ENCODE peak calls at places on chromosomes 5 and 9, in four cellular contexts. K, G, O and J are unnamed samples.

GRCh38 chr5:170475269-170476000 is 28.4 kb upstream of the KCNIP1 start:
- DNase-seq in K (no peak), G (no peak), O (no peak), J (no peak)

GRCh38 chr9:127931092-127931881 is 710 bp upstream of the PIP5KL1 start:
- DNase-seq in K (no peak), G (peak), O (peak), J (peak)

GRCh38 chr5:107557051-107557658 is 113.6 kb downstream of the EFNA5 start:
- DNase-seq in K (peak), G (no peak), O (no peak), J (peak)

GRCh38 chr9:95808001-95808400 is 67.5 kb upstream of the ERCC6L2 start:
- DNase-seq in K (no peak), G (no peak), O (no peak), J (no peak)

GRCh38 chr9:8558176-8558575 is 758.6 kb upstream of the DMAC1 start:
- DNase-seq in K (no peak), G (no peak), O (no peak), J (peak)

GRCh38 chr5:100647461-100648230 is 112.5 kb downstream of the FAM174A start:
- DNase-seq in K (no peak), G (peak), O (no peak), J (peak)

GRCh38 chr5:141328231-141328630 is 2.1 kb upstream of the PCDHGA1 start:
- DNase-seq in K (no peak), G (no peak), O (no peak), J (no peak)

GRCh38 chr5:89580976-89581375 is 698.0 kb upstream of the MEF2C start:
- DNase-seq in K (no peak), G (no peak), O (no peak), J (no peak)

GRCh38 chr9:130936285-130937117 is 2.5 kb downstream of the FIBCD1 start:
- DNase-seq in K (peak), G (peak), O (peak), J (peak)

GRCh38 chr5:171893290-171893890 is 107.8 kb downstream of the SMIM23 start:
- DNase-seq in K (no peak), G (no peak), O (no peak), J (no peak)

GRCh38 chr5:6747103-6747502 is 33.9 kb downstream of the TENT4A start:
- DNase-seq in K (no peak), G (no peak), O (no peak), J (no peak)

GRCh38 chr5:25858019-25858418 is 1180.4 kb downstream of the CDH9 start:
- DNase-seq in K (peak), G (no peak), O (no peak), J (peak)

GRCh38 chr5:157384971-157385709 is 74.9 kb upstream of the NIPAL4 start:
- DNase-seq in K (no peak), G (no peak), O (no peak), J (peak)

GRCh38 chr5:133727636-133728035 is 115.3 kb upstream of the FSTL4 start:
- DNase-seq in K (no peak), G (no peak), O (no peak), J (no peak)

GRCh38 chr5:129906177-129906887 is 2.1 kb downstream of the CHSY3 start:
- DNase-seq in K (peak), G (no peak), O (peak), J (no peak)

GRCh38 chr5:32027717-32028321 is 146.3 kb downstream of the GOLPH3 start:
- DNase-seq in K (no peak), G (no peak), O (peak), J (peak)

GRCh38 chr5:132473608-132474007 is 17.0 kb downstream of the IRF1 start:
- DNase-seq in K (no peak), G (no peak), O (no peak), J (no peak)

GRCh38 chr9:87198716-87199115 is 251.4 kb upstream of the GAS1 start:
- DNase-seq in K (no peak), G (no peak), O (no peak), J (no peak)

GRCh38 chr9:93255994-93256877 is 72.3 kb downstream of the WNK2 start:
- DNase-seq in K (no peak), G (no peak), O (no peak), J (no peak)

GRCh38 chr9:99478469-99479027 is 256.5 kb downstream of the SEC61B start:
- DNase-seq in K (no peak), G (no peak), O (no peak), J (no peak)

GRCh38 chr9:126558051-126558665 is 55.6 kb upstream of the LMX1B start:
- DNase-seq in K (peak), G (peak), O (peak), J (peak)

GRCh38 chr9:114216081-114216480 is 60.7 kb downstream of the COL27A1 start:
- DNase-seq in K (no peak), G (no peak), O (no peak), J (no peak)

GRCh38 chr5:99646011-99646647 is 717.3 kb upstream of the CHD1 start:
- DNase-seq in K (no peak), G (no peak), O (no peak), J (no peak)

GRCh38 chr5:19002111-19002510 is 985.9 kb downstream of the CDH18 start:
- DNase-seq in K (no peak), G (no peak), O (no peak), J (no peak)

GRCh38 chr5:17154211-17154996 is 63.0 kb upstream of the BASP1 start:
- DNase-seq in K (no peak), G (no peak), O (no peak), J (peak)

GRCh38 chr9:88390371-88390990 is 2.2 kb downstream of the SPIN1 start:
- DNase-seq in K (no peak), G (no peak), O (no peak), J (no peak)

GRCh38 chr5:33277061-33277460 is 163.7 kb upstream of the TARS1 start:
- DNase-seq in K (no peak), G (no peak), O (no peak), J (no peak)
- TF ChIP-seq HMGXB4 in K (no peak), G (no peak), O (no peak), J (no peak)

GRCh38 chr9:90002299-90003045 is 397.7 kb downstream of the GADD45G start:
- DNase-seq in K (no peak), G (no peak), O (no peak), J (no peak)

GRCh38 chr9:90000925-90001324 is 396.1 kb downstream of the GADD45G start:
- DNase-seq in K (no peak), G (no peak), O (no peak), J (no peak)

GRCh38 chr9:90001756-90002155 is 396.9 kb downstream of the GADD45G start:
- DNase-seq in K (no peak), G (no peak), O (no peak), J (no peak)

GRCh38 chr9:89999176-89999533 is 394.3 kb downstream of the GADD45G start:
- DNase-seq in K (no peak), G (no peak), O (no peak), J (no peak)

DNA sequence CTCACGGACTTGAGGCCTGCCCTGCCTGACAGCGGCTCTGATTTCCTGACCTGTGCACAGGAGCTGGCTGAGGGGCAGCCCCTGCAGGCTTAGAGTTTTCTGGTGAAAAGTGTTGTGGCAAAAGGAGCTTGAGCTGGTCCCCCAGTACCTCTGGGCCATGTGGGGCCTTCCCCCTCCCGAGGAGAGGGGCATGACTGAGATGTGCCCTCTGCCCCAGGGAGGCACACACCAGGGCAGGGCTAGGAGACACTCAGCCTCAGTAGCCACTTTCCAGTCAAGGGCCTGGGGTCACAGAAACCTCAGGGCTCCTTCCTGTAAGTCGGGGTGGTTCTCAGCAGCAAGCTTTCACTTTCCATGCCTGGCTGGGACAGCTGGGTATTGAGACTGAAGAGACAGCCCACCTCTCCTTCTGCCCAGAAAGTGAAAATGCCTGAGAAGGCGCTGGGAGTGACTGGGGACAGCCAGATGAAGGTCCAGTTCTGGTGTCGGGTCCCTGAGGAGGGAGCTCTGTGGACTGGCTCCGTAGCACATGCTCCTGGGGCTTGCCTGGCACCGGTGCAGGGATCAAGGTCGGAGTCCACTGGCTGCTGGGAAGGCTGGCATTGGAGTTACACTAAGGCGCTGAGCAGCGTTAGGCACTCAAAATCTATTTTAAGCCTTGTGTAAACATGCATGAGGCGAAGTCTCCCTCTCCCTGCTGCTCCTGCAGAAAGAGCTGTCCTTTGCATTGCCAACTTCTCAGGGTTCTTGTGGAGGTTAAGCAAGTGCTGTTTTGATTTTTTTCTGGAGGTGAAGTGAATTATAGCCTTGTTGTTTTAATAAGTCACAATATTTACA is 394.9 kb downstream of the GADD45G start:
- DNase-seq in K (no peak), G (no peak), O (peak), J (peak)
- TF ChIP-seq HMGXB4 in K (no peak), G (no peak), O (no peak), J (no peak)

GRCh38 chr9:76926324-76926731 is 20.4 kb upstream of the PRUNE2 start:
- DNase-seq in K (no peak), G (no peak), O (no peak), J (no peak)
- TF ChIP-seq HMGXB4 in K (no peak), G (no peak), O (no peak), J (no peak)

DNA sequence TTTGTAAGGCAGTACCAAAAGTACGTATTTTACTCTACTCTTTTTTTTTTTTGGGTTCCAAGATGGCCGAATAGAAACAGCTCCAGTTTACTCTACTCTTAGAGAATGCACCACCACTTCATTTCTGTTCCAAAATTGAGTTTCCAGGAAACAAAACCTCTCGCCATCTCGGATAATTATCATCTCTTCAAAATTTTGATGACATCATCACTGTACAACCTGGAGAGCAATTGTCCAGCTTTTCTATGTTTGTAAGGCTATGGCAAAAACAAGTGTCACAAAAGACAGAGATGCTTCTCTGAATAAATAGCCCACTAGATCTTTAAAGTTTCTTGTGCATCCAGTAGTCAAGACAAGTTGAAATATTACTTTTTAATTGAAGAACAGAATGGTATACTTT is 1631.9 kb upstream of the CDH6 start:
- DNase-seq in K (no peak), G (no peak), O (no peak), J (no peak)
- TF ChIP-seq HMGXB4 in K (no peak), G (no peak), O (no peak), J (no peak)